ENCODE peak calls at places on chromosomes 13 and 19, in four cellular contexts. L, E, W and I are unnamed samples. For H3K27me3 and H3K4me1, the result is how much of the 10 kb centered on the place peaks cover.

GRCh38 chr19:56725829-56726424 is 54.4 kb upstream of the ZNF835 start:
- DNase-seq in E (no peak), W (no peak), L (no peak), I (peak)

GRCh38 chr19:3942790-3943409 is 10.0 kb downstream of the NMRK2 start:
- DNase-seq in L (no peak), E (no peak), W (no peak), I (no peak)

GRCh38 chr19:2015611-2015950 is at the start of gene BTBD2:
- DNase-seq in E (peak), W (peak), L (peak), I (peak)

GRCh38 chr13:113916330-113916815 is 52.5 kb upstream of the GAS6 start:
- DNase-seq in E (no peak), W (no peak), L (peak), I (no peak)

GRCh38 chr19:30535011-30535410 is 162.8 kb downstream of the ZNF536 start:
- DNase-seq in L (no peak), W (no peak), E (no peak), I (no peak)

GRCh38 chr19:12092065-12092867 is 27.7 kb downstream of the ZNF844 start:
- DNase-seq in L (peak), W (no peak), E (peak), I (peak)

GRCh38 chr19:45705710-45706415 is 13.4 kb downstream of the QPCTL start:
- DNase-seq in L (no peak), W (no peak), E (no peak), I (no peak)

GRCh38 chr13:70107498-70108271 is at the start of gene ATXN8OS:
- DNase-seq in W (no peak), E (no peak), L (peak), I (no peak)

GRCh38 chr13:39765801-39766463 is 110.5 kb downstream of the COG6 start:
- DNase-seq in L (peak), W (no peak), E (no peak), I (peak)

GRCh38 chr13:95485045-95485517 is 67.4 kb upstream of the CLDN10 start:
- DNase-seq in W (no peak), L (no peak), E (no peak), I (peak)

GRCh38 chr13:43558942-43559341 is 227.8 kb downstream of the ENOX1 start:
- DNase-seq in W (no peak), E (no peak), L (no peak), I (no peak)

GRCh38 chr13:35994131-35994966 is 136.8 kb downstream of the DCLK1 start:
- DNase-seq in E (no peak), L (no peak), W (no peak), I (peak)

GRCh38 chr13:43425234-43425633 is 361.5 kb downstream of the ENOX1 start:
- DNase-seq in W (no peak), E (no peak), L (no peak), I (no peak)

GRCh38 chr19:48681127-48681470 is 8.3 kb upstream of the NTN5 start:
- DNase-seq in E (no peak), W (no peak), L (peak), I (no peak)

GRCh38 chr13:23477096-23477495 is 43.6 kb upstream of the SACS start:
- DNase-seq in W (no peak), E (no peak), L (no peak), I (no peak)

GRCh38 chr13:113628291-113629270 is 29.4 kb downstream of the ATP4B start:
- DNase-seq in W (no peak), L (no peak), E (no peak), I (no peak)

GRCh38 chr13:52665325-52665724 is 12.7 kb downstream of the SUGT1 start:
- DNase-seq in E (peak), L (peak), W (peak), I (peak)

GRCh38 chr13:59914556-59914955 is 249.2 kb downstream of the DIAPH3 start:
- DNase-seq in W (no peak), E (no peak), L (no peak), I (no peak)

GRCh38 chr19:44905437-44906160 is at the start of gene APOE:
- DNase-seq in E (no peak), L (peak), W (no peak), I (no peak)

GRCh38 chr13:114164681-114165429 is 14.2 kb upstream of the CFAP97D2 start:
- DNase-seq in W (no peak), E (no peak), L (no peak), I (no peak)

GRCh38 chr13:105918842-105919741 is 616.4 kb downstream of the EFNB2 start:
- DNase-seq in W (peak), E (peak), L (peak), I (peak)

GRCh38 chr13:32261567-32261966 is 53.6 kb downstream of the ZAR1L start:
- DNase-seq in E (no peak), L (peak), W (no peak), I (peak)

GRCh38 chr13:85993567-85993966 is 194.3 kb upstream of the SLITRK6 start:
- DNase-seq in W (no peak), E (peak), L (no peak), I (no peak)

GRCh38 chr13:74221752-74222151 is 87.5 kb upstream of the KLF12 start:
- DNase-seq in E (no peak), W (no peak), L (no peak), I (no peak)

DNA sequence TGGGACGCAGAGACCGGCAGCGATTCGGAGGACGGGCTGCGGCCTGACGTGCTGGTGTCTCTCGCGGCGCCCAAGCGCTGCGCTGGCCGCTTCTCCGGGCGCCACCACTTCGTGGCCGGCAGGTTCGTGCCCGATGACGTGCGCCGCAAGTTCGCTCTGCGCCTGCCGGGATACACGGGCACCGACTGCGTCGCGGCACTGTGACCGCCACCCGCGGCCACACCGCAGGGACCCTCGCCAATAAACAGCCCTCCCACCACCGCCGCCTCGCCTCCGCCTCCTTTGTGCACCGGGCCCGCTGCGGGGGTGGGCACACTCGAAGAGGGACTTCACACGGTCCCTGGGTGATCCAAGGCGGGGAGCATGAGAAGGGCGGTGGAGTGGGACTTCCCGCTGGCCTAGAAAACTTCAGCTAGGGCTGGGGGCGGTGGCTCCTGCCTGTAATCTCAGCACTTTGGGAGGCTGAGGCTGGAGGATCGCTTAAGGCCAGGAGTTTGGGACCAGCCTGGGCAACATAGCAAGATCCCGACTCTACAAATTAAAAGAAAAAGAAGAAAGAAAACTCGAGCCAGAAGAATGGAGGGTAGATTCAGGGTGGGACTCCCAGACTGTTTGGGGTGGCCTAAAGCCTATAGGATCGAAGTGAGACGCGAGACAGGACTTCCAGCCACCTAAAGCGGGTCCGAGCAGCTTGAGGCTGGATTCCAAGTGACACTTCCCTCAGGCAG is 580 bp upstream of the CILP2 start:
- DNase-seq in L (no peak), E (no peak), W (no peak), I (no peak)
- H3K27me3 ChIP-seq in L (under half), E (under half), W (under half), I (under half)

GRCh38 chr19:33304760-33305647 is 2.7 kb upstream of the CEBPA start:
- DNase-seq in E (no peak), L (no peak), W (no peak), I (no peak)
- H3K4me1 ChIP-seq in E (under half), L (under half), W (under half), I (under half)

GRCh38 chr13:26449063-26449848 is 108.2 kb upstream of the WASF3 start:
- DNase-seq in E (no peak), L (no peak), W (no peak), I (no peak)

GRCh38 chr13:26445092-26445491 is 112.4 kb upstream of the WASF3 start:
- DNase-seq in W (no peak), L (no peak), E (no peak), I (peak)

GRCh38 chr13:26442541-26442940 is 114.9 kb upstream of the WASF3 start:
- DNase-seq in W (no peak), L (peak), E (no peak), I (no peak)

GRCh38 chr13:26446751-26447150 is 110.7 kb upstream of the WASF3 start:
- DNase-seq in W (no peak), L (no peak), E (no peak), I (no peak)
- H3K27me3 ChIP-seq in W (under half), L (under half), E (under half), I (under half)

GRCh38 chr13:50340146-50340545 is 324.9 kb downstream of the KCNRG start:
- DNase-seq in W (no peak), L (no peak), E (no peak), I (no peak)
- H3K4me1 ChIP-seq in W (under half), L (under half), E (under half), I (under half)

GRCh38 chr19:53982056-53982455 is 9.4 kb upstream of the CACNG6 start:
- DNase-seq in W (no peak), L (no peak), E (no peak), I (no peak)
- H3K27me3 ChIP-seq in W (under half), L (half or more), E (under half), I (under half)

DNA sequence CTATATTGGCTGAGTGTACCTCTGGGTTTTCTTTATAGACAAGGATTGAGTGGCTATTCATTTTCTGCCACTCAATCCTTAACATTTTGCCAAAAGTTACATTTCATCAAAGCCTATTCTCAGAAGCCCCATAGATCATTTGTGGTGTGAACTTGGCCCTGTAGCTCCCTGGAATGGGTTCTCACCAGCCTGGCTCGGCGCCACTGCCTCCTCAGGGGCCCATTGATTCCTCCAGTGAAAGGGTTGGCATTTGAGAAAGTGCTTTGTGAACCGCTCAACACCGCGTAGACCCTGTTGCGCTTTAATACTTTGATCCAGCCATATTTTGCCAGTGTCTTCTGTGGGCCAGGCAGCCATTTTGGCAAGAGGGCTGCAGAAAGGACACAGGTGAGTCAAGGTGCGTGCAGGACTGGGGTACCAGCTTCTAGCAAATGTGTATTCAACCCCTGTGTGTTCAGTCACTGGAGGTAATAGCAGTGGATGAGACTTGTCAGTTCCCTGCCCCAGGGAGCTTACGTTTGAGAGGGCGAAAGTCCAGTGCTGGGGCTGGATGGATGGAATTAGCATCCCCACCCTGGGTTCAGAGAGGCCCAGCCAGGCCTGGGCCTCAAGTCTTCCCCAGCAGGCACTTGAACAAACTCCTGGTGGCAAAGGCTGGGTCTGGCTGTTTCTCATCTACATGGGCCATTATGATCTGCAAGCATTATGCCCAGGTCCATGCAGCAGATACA is 3.8 kb downstream of the RAB8A start:
- DNase-seq in E (no peak), L (no peak), W (no peak), I (no peak)
- H3K4me1 ChIP-seq in E (half or more), L (under half), W (under half), I (under half)

DNA sequence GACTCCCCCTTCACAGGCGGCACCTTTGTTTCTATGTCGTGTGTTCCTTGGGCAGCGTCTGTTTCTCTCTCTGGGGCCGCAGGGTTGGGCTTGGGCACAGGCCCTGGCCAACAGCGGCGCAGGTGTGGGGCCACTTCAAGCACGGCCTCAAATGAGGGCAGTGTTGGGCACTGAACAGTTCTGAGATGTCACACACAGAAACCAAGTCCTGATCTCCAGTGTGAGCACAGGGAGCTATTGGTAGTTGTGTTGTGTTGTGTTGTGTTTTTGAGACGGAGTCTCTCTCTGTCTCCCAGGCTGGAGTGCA is 42.7 kb downstream of the GATAD2A start:
- DNase-seq in E (no peak), L (no peak), W (no peak), I (no peak)
- H3K27me3 ChIP-seq in E (under half), L (under half), W (under half), I (under half)